ENCODE peak calls at places on chromosomes 4 and X, in seven cellular contexts. One of them, this sample, is unnamed.

GRCh38 chrX:39758791-39759525 is 338.8 kb downstream of the BCOR start:
- DNase-seq in K562: no peak
- DNase-seq in NCI-H748 treated with DMSO at 0.1 percent for 48 hours: no peak
- DNase-seq in ELR: no peak
- DNase-seq in NCI-H774: no peak
- DNase-seq in amygdala: no peak
- DNase-seq in aorta: no peak
- DNase-seq in this sample: peak

GRCh38 chr4:145101091-145101490 is 3.0 kb downstream of the ABCE1 start:
- DNase-seq in NCI-H774: no peak
- DNase-seq in amygdala: no peak
- DNase-seq in ELR: no peak
- DNase-seq in K562: no peak
- DNase-seq in aorta: no peak
- DNase-seq in NCI-H748 treated with DMSO at 0.1 percent for 48 hours: no peak
- DNase-seq in this sample: no peak

GRCh38 chr4:102438396-102438795 is 62.8 kb upstream of the NFKB1 start:
- DNase-seq in K562: peak
- DNase-seq in amygdala: no peak
- DNase-seq in NCI-H748 treated with DMSO at 0.1 percent for 48 hours: no peak
- DNase-seq in ELR: peak
- DNase-seq in aorta: no peak
- DNase-seq in NCI-H774: no peak
- DNase-seq in this sample: no peak

GRCh38 chr4:26936284-26937065 is 75.8 kb downstream of the STIM2 start:
- DNase-seq in K562: peak
- DNase-seq in amygdala: no peak
- DNase-seq in aorta: no peak
- DNase-seq in NCI-H748 treated with DMSO at 0.1 percent for 48 hours: no peak
- DNase-seq in NCI-H774: no peak
- DNase-seq in ELR: peak
- DNase-seq in this sample: no peak

GRCh38 chrX:141341743-141342142 is 99.4 kb upstream of the SPANXC start:
- DNase-seq in NCI-H748 treated with DMSO at 0.1 percent for 48 hours: no peak
- DNase-seq in aorta: no peak
- DNase-seq in ELR: peak
- DNase-seq in NCI-H774: no peak
- DNase-seq in amygdala: no peak
- DNase-seq in K562: no peak
- DNase-seq in this sample: no peak

GRCh38 chr4:137961051-137961438 is 281.1 kb downstream of the SLC7A11 start:
- DNase-seq in NCI-H748 treated with DMSO at 0.1 percent for 48 hours: no peak
- DNase-seq in NCI-H774: no peak
- DNase-seq in aorta: no peak
- DNase-seq in amygdala: no peak
- DNase-seq in K562: no peak
- DNase-seq in ELR: peak
- DNase-seq in this sample: no peak

GRCh38 chrX:63503541-63503940 is 152.4 kb upstream of the SPIN4 start:
- DNase-seq in amygdala: no peak
- DNase-seq in K562: no peak
- DNase-seq in ELR: peak
- DNase-seq in aorta: no peak
- DNase-seq in NCI-H774: no peak
- DNase-seq in NCI-H748 treated with DMSO at 0.1 percent for 48 hours: no peak
- DNase-seq in this sample: no peak

GRCh38 chrX:111360839-111361238 is 51.2 kb downstream of the DCX start:
- DNase-seq in amygdala: no peak
- DNase-seq in NCI-H774: no peak
- DNase-seq in K562: no peak
- DNase-seq in NCI-H748 treated with DMSO at 0.1 percent for 48 hours: no peak
- DNase-seq in aorta: no peak
- DNase-seq in ELR: no peak
- DNase-seq in this sample: no peak

GRCh38 chrX:18252644-18253359 is 32.1 kb upstream of the BEND2 start:
- DNase-seq in amygdala: no peak
- DNase-seq in aorta: no peak
- DNase-seq in NCI-H774: no peak
- DNase-seq in K562: no peak
- DNase-seq in ELR: peak
- DNase-seq in NCI-H748 treated with DMSO at 0.1 percent for 48 hours: no peak
- DNase-seq in this sample: no peak

GRCh38 chrX:140764401-140764919 is 54.9 kb downstream of the LINC00632 start:
- DNase-seq in NCI-H748 treated with DMSO at 0.1 percent for 48 hours: peak
- DNase-seq in NCI-H774: no peak
- DNase-seq in K562: no peak
- DNase-seq in amygdala: peak
- DNase-seq in aorta: peak
- DNase-seq in ELR: peak
- DNase-seq in this sample: peak

GRCh38 chrX:49291615-49292337 is 11.7 kb upstream of the GAGE10 start:
- DNase-seq in ELR: peak
- DNase-seq in amygdala: peak
- DNase-seq in NCI-H774: peak
- DNase-seq in aorta: no peak
- DNase-seq in NCI-H748 treated with DMSO at 0.1 percent for 48 hours: peak
- DNase-seq in K562: peak
- DNase-seq in this sample: peak

GRCh38 chr4:150176559-150176958 is 98.3 kb downstream of the DCLK2 start:
- DNase-seq in ELR: no peak
- DNase-seq in K562: no peak
- DNase-seq in NCI-H748 treated with DMSO at 0.1 percent for 48 hours: no peak
- DNase-seq in amygdala: no peak
- DNase-seq in aorta: no peak
- DNase-seq in NCI-H774: no peak
- DNase-seq in this sample: peak

GRCh38 chr4:89056953-89057398 is at the start of gene FAM13A:
- DNase-seq in aorta: peak
- DNase-seq in NCI-H774: no peak
- DNase-seq in NCI-H748 treated with DMSO at 0.1 percent for 48 hours: peak
- DNase-seq in ELR: peak
- DNase-seq in K562: peak
- DNase-seq in amygdala: peak
- DNase-seq in this sample: peak

GRCh38 chr4:67699603-67700002 is 1.4 kb downstream of the UBA6 start:
- DNase-seq in ELR: no peak
- DNase-seq in aorta: no peak
- DNase-seq in K562: no peak
- DNase-seq in amygdala: no peak
- DNase-seq in NCI-H748 treated with DMSO at 0.1 percent for 48 hours: no peak
- DNase-seq in NCI-H774: no peak
- DNase-seq in this sample: no peak

GRCh38 chrX:105837227-105837626 is 14.9 kb downstream of the NRK start:
- DNase-seq in K562: no peak
- DNase-seq in amygdala: peak
- DNase-seq in aorta: peak
- DNase-seq in NCI-H748 treated with DMSO at 0.1 percent for 48 hours: no peak
- DNase-seq in ELR: peak
- DNase-seq in NCI-H774: no peak
- DNase-seq in this sample: peak

GRCh38 chr4:124980276-124980752 is 267.8 kb upstream of the ANKRD50 start:
- DNase-seq in K562: no peak
- DNase-seq in aorta: no peak
- DNase-seq in amygdala: no peak
- DNase-seq in ELR: peak
- DNase-seq in NCI-H774: no peak
- DNase-seq in NCI-H748 treated with DMSO at 0.1 percent for 48 hours: no peak
- DNase-seq in this sample: no peak

GRCh38 chr4:42671431-42672194 is 14.7 kb upstream of the ATP8A1 start:
- DNase-seq in K562: no peak
- DNase-seq in ELR: no peak
- DNase-seq in NCI-H774: no peak
- DNase-seq in aorta: no peak
- DNase-seq in NCI-H748 treated with DMSO at 0.1 percent for 48 hours: no peak
- DNase-seq in amygdala: no peak
- DNase-seq in this sample: no peak

GRCh38 chr4:23485793-23486192 is 404.1 kb downstream of the PPARGC1A start:
- DNase-seq in ELR: no peak
- DNase-seq in K562: peak
- DNase-seq in amygdala: no peak
- DNase-seq in NCI-H774: no peak
- DNase-seq in NCI-H748 treated with DMSO at 0.1 percent for 48 hours: no peak
- DNase-seq in aorta: no peak
- DNase-seq in this sample: no peak

GRCh38 chrX:140572724-140573123 is 67.9 kb upstream of the SOX3 start:
- DNase-seq in aorta: no peak
- DNase-seq in ELR: peak
- DNase-seq in amygdala: peak
- DNase-seq in NCI-H748 treated with DMSO at 0.1 percent for 48 hours: no peak
- DNase-seq in K562: peak
- DNase-seq in NCI-H774: peak
- DNase-seq in this sample: no peak

GRCh38 chrX:133402042-133402453 is 13.2 kb downstream of the GPC4 start:
- DNase-seq in NCI-H748 treated with DMSO at 0.1 percent for 48 hours: no peak
- DNase-seq in amygdala: no peak
- DNase-seq in K562: no peak
- DNase-seq in NCI-H774: no peak
- DNase-seq in ELR: no peak
- DNase-seq in aorta: no peak
- DNase-seq in this sample: no peak

GRCh38 chrX:78321809-78322208 is 5.6 kb downstream of the CYSLTR1 start:
- DNase-seq in K562: no peak
- DNase-seq in NCI-H774: no peak
- DNase-seq in NCI-H748 treated with DMSO at 0.1 percent for 48 hours: no peak
- DNase-seq in amygdala: peak
- DNase-seq in aorta: no peak
- DNase-seq in ELR: no peak
- DNase-seq in this sample: peak

GRCh38 chrX:10597871-10598270 is 22.5 kb downstream of the MID1 start:
- DNase-seq in NCI-H748 treated with DMSO at 0.1 percent for 48 hours: peak
- DNase-seq in K562: peak
- DNase-seq in aorta: no peak
- DNase-seq in NCI-H774: no peak
- DNase-seq in amygdala: peak
- DNase-seq in ELR: peak
- DNase-seq in this sample: no peak

GRCh38 chr4:26558166-26558895 is 25.6 kb upstream of the TBC1D19 start:
- DNase-seq in NCI-H774: no peak
- DNase-seq in amygdala: no peak
- DNase-seq in ELR: no peak
- DNase-seq in NCI-H748 treated with DMSO at 0.1 percent for 48 hours: no peak
- DNase-seq in K562: no peak
- DNase-seq in aorta: no peak
- DNase-seq in this sample: no peak

GRCh38 chr4:187606581-187606980 is 389.0 kb upstream of the ZFP42 start:
- DNase-seq in K562: peak
- DNase-seq in NCI-H774: peak
- DNase-seq in amygdala: peak
- DNase-seq in NCI-H748 treated with DMSO at 0.1 percent for 48 hours: peak
- DNase-seq in ELR: peak
- DNase-seq in aorta: no peak
- DNase-seq in this sample: no peak